ENCODE peak calls at places on chromosome 3, in eight cellular contexts. I, W, N, J, Y, B, O and S are unnamed samples.

GRCh38 chr3:55771503-55771902 is 284.4 kb upstream of the WNT5A start:
- DNase-seq in I (no peak), O (no peak), B (no peak), N (no peak), W (no peak), Y (no peak), J (no peak), S (no peak)

GRCh38 chr3:115961390-115961789 is 338.1 kb downstream of the GAP43 start:
- DNase-seq in J (no peak), I (no peak), O (peak; percentile 11), B (peak; percentile 12), Y (no peak), N (no peak), W (no peak), S (no peak)

GRCh38 chr3:71005797-71006321 is 577.7 kb downstream of the FOXP1 start:
- DNase-seq in B (peak; percentile 56), O (no peak), I (no peak), N (no peak), Y (no peak), W (no peak), J (no peak), S (no peak)

GRCh38 chr3:188947983-188948657 is 223.7 kb upstream of the TPRG1 start:
- DNase-seq in N (no peak), Y (peak; percentile 94), J (peak; percentile 85), O (peak; percentile 79), I (no peak), W (no peak), B (peak; percentile 98), S (no peak)

GRCh38 chr3:87867001-87867400 is 191.8 kb downstream of the CGGBP1 start:
- DNase-seq in I (no peak), O (peak; percentile 8), Y (no peak), N (no peak), B (peak; percentile 85), W (no peak), J (peak; percentile 4), S (no peak)

GRCh38 chr3:139870000-139870675 is 64.8 kb upstream of the CLSTN2 start:
- DNase-seq in O (peak; percentile 32), Y (no peak), I (no peak), N (no peak), B (no peak), W (no peak), J (no peak), S (no peak)

GRCh38 chr3:88031543-88032148 is 27.2 kb downstream of the CGGBP1 start:
- DNase-seq in B (peak; percentile 46), Y (no peak), J (no peak), O (peak; percentile 16), N (peak; percentile 38), I (no peak), W (peak; percentile 8), S (no peak)

GRCh38 chr3:1195922-1196321 is 103.1 kb downstream of the CNTN6 start:
- DNase-seq in Y (no peak), I (no peak), J (no peak), W (no peak), B (peak; percentile 91), O (peak; percentile 12), N (no peak), S (no peak)

GRCh38 chr3:86828751-86829150 is 162.2 kb downstream of the VGLL3 start:
- DNase-seq in I (no peak), B (no peak), N (no peak), Y (no peak), O (no peak), J (no peak), W (no peak), S (no peak)

GRCh38 chr3:141250828-141251227 is 19.2 kb downstream of the PXYLP1 start:
- DNase-seq in Y (no peak), J (no peak), I (no peak), O (no peak), N (no peak), W (no peak), B (no peak), S (no peak)

GRCh38 chr3:38834110-38834509 is 18.1 kb upstream of the SCN10A start:
- DNase-seq in Y (no peak), N (no peak), I (peak; percentile 41), O (peak; percentile 26), J (peak; percentile 59), W (no peak), B (peak; percentile 89), S (no peak)

GRCh38 chr3:112739252-112739945 is 98.5 kb upstream of the CCDC80 start:
- DNase-seq in B (peak; percentile 72), Y (no peak), O (no peak), W (no peak), N (no peak), J (peak; percentile 54), I (no peak), S (no peak)

GRCh38 chr3:12054245-12054644 is 50.1 kb downstream of the SYN2 start:
- DNase-seq in Y (no peak), B (no peak), J (no peak), W (no peak), I (no peak), O (no peak), N (no peak), S (no peak)

GRCh38 chr3:79846148-79846933 is 78.5 kb upstream of the ROBO1 start:
- DNase-seq in B (no peak), I (peak; percentile 23), W (no peak), O (no peak), N (no peak), J (no peak), Y (no peak), S (no peak)
- TF ChIP-seq CTCF in B (no peak), I (peak; percentile 88), W (peak; percentile 47), O (peak; percentile 39), N (peak; percentile 49), J (peak; percentile 44), Y (no peak), S (peak; percentile 71)

GRCh38 chr3:187062526-187063177 is 76.6 kb downstream of the RPL39L start:
- DNase-seq in N (no peak), B (peak; percentile 90), J (peak; percentile 48), I (no peak), Y (no peak), O (peak; percentile 92), W (no peak), S (no peak)

GRCh38 chr3:187063286-187064081 is 75.8 kb downstream of the RPL39L start:
- DNase-seq in Y (no peak), B (peak; percentile 9), I (no peak), O (peak; percentile 79), W (no peak), J (no peak), N (no peak), S (no peak)

GRCh38 chr3:187069857-187070516 is 69.3 kb downstream of the RPL39L start:
- DNase-seq in O (no peak), W (no peak), N (no peak), B (no peak), J (no peak), Y (no peak), I (no peak), S (no peak)

GRCh38 chr3:187064210-187065115 is 74.8 kb downstream of the RPL39L start:
- DNase-seq in O (peak; percentile 76), N (no peak), I (peak; percentile 10), W (no peak), Y (no peak), J (no peak), B (peak; percentile 44), S (no peak)

DNA sequence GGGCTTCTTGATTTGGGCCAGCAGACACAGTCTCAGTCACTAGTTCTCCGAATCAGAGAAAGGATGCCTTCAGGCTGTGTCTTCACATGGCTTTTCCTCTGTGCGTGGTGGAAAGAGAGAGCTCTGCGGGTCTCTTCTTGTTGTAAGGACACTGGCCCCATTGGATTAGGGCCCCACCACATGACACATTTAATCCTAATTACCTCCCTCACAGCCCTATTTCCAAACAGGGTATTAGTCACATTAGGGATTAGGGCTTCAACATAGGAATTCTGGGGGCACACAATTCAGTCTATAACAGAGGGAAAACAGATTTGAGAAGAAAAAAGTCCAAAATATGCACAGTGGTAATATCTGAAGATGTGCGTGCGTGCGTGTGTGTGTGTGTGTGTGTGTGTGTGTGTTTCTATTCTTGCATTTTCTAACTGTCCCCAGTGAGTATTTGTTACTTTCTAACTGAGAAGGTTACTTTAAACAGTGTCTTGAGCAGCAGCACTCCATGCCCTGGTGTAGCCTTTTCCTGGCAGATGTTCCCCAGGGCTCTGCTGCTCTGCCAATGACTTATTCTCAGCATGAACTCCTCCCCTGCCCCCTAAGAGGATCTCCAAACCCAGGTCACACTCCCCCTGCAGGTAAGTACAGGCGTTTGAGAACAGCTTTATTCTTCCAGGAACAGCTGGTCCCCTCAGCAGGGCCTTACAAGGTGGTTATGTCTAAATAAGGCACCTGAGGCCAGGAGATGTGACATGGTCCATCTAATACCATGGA is 72.9 kb downstream of the RPL39L start:
- DNase-seq in O (peak; percentile 64), W (peak; percentile 84), N (peak; percentile 37), J (peak; percentile 19), B (peak; percentile 40), I (peak; percentile 34), Y (no peak), S (no peak)
- TF ChIP-seq CTCF in O (peak; percentile 39), W (peak; percentile 75), N (no peak), J (peak; percentile 40), B (peak; percentile 26), I (no peak), Y (no peak), S (peak; percentile 49)

DNA sequence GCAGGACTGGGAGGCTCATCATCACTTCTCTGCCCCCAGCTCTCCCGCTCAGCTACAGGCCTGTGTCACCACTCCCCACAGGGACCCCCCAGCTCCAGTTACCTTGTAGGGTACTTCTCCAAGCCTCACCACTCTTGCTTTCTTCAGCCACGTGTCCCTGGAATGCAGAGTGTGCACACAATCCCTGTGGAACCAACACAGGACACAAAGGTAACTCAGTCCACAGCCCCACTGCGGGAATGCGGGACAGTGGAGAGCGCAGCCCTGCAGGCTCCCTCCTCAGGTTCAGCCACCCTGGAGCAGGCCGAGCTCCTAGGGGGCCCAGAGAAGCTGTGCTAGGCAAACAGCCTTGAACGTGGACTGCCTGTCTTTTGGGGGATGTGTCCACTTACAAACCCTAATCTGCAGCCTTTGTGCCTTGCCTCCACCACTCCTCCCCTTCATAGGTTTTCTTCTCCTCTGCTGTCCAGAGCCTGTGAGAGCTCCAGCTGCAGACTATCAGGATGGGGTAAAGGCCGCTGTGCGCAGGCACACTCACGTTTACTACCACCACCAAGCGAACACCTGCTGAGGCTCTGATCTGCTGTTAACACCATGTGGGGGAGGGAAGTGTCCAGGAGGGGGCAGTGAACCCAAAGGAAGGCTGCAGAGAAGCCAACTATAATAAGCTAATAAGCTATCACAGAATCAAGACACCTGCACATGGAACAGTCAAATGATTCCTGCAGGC is 26.0 kb downstream of the XPC start:
- DNase-seq in O (no peak), N (no peak), B (no peak), Y (no peak), I (no peak), W (no peak), J (no peak), S (no peak)
- TF ChIP-seq CTCF in O (peak; percentile 30), N (no peak), B (peak; percentile 27), Y (no peak), I (no peak), W (peak; percentile 33), J (peak; percentile 69), S (peak; percentile 39)

DNA sequence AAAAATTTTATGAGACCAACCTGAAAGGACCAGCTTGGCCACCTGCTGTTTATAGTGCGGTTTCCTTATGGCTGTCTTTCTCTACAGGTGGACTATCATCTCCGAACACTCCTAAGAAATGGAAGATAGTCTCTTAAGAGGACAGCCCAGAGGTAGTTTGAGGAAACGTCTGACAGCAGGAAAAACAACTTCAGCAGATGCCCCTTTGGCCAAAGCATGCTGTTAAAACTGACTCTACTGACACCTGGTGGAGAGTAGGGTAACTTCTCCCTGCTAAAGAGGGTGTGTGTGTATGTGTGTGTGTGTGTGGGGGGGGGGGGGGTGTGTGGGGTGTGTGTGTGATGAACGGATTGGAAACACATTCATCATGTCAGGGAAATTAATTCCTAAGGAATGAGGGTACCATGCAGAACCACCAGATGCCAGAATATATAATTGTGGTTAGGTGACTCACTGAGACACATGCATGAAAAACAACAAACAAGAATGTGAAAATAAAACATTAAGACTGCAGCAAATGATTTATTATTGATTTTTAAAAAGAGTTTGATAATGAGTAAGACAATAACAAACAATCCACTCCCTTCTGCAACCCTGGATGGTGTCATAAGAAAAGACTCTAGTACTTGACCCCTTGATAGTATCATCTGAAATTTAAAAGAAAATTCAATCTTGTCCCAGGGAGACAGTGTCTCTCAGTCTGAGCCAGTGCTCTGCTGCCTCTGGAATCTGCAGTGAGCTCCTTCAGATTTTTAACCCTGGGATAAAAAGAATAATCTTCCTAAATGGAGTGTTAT is 256.5 kb downstream of the THRB start:
- DNase-seq in B (peak; percentile 92), O (peak; percentile 89), I (peak; percentile 56), N (peak; percentile 38), J (peak; percentile 99), W (peak; percentile 44), Y (peak; percentile 34), S (no peak)
- TF ChIP-seq CTCF in B (peak; percentile 80), O (peak; percentile 62), I (peak; percentile 63), N (peak; percentile 62), J (peak; percentile 82), W (peak; percentile 80), Y (peak; percentile 62), S (peak; percentile 83)